ENCODE peak calls at places on chromosomes 1 and 21, in six cellular contexts. A, O, M, H, X and S are unnamed samples.
A peak's percentile ranks its signal among the peaks of the same experiment; 100 is the strongest.

GRCh38 chr1:27569088-27569459 is 34.9 kb downstream of the AHDC1 start:
- DNase-seq in A (no peak), O (no peak), M (no peak), H (no peak), X (no peak), S (no peak)

GRCh38 chr1:224377676-224378006 is 21.0 kb downstream of the CNIH4 start:
- DNase-seq in A (peak; percentile 87), O (no peak), M (no peak), H (peak; percentile 71), X (no peak), S (no peak)

GRCh38 chr1:87951852-87952251 is 623.2 kb downstream of the LMO4 start:
- DNase-seq in A (no peak), O (no peak), M (no peak), H (peak; percentile 50), X (no peak), S (no peak)

GRCh38 chr1:172566196-172566997 is 33.4 kb downstream of the SUCO start:
- DNase-seq in A (no peak), O (no peak), M (no peak), H (no peak), X (no peak), S (no peak)

GRCh38 chr1:84152649-84153056 is 8.6 kb downstream of the PRKACB start:
- DNase-seq in A (peak; percentile 69), O (no peak), M (no peak), H (peak; percentile 37), X (no peak), S (no peak)

GRCh38 chr1:216222302-216222701 is 200.9 kb downstream of the USH2A start:
- DNase-seq in A (no peak), O (no peak), M (no peak), H (no peak), X (no peak), S (no peak)

GRCh38 chr1:87473203-87473661 is 144.6 kb downstream of the LMO4 start:
- DNase-seq in A (no peak), O (no peak), M (no peak), H (peak; percentile 37), X (no peak), S (no peak)

GRCh38 chr1:87644500-87645245 is 316.0 kb downstream of the LMO4 start:
- DNase-seq in A (no peak), O (no peak), M (no peak), H (peak; percentile 87), X (no peak), S (no peak)

GRCh38 chr1:228259951-228260350 is 52.1 kb downstream of the OBSCN start:
- DNase-seq in A (no peak), O (no peak), M (no peak), H (no peak), X (no peak), S (no peak)

GRCh38 chr1:110319332-110320167 is 19.6 kb upstream of the RBM15 start:
- DNase-seq in A (no peak), O (no peak), M (no peak), H (no peak), X (no peak), S (no peak)

GRCh38 chr1:75124510-75124909 is 9.7 kb upstream of the LHX8 start:
- DNase-seq in A (no peak), O (no peak), M (no peak), H (no peak), X (no peak), S (no peak)

GRCh38 chr1:56416385-56416972 is 162.9 kb downstream of the PLPP3 start:
- DNase-seq in A (peak; percentile 34), O (no peak), M (no peak), H (no peak), X (no peak), S (no peak)

GRCh38 chr21:39281207-39281606 is 32.2 kb downstream of the BRWD1 start:
- DNase-seq in A (no peak), O (no peak), M (no peak), H (no peak), X (no peak), S (no peak)

GRCh38 chr1:32701951-32702598 is 495 bp downstream of the SYNC start:
- DNase-seq in A (peak; percentile 24), O (no peak), M (peak; percentile 67), H (peak; percentile 50), X (peak; percentile 76), S (no peak)

GRCh38 chr1:160708821-160709220 is 2.8 kb downstream of the CD48 start:
- DNase-seq in A (no peak), O (no peak), M (no peak), H (no peak), X (no peak), S (no peak)

GRCh38 chr1:27590917-27591508 is 12.9 kb downstream of the AHDC1 start:
- DNase-seq in A (no peak), O (no peak), M (no peak), H (no peak), X (no peak), S (no peak)

GRCh38 chr1:176903474-176903873 is 261.0 kb downstream of the ASTN1 start:
- DNase-seq in A (peak; percentile 25), O (no peak), M (no peak), H (peak; percentile 77), X (no peak), S (no peak)

GRCh38 chr21:45747802-45748445 is 104.4 kb downstream of the PCBP3 start:
- DNase-seq in A (no peak), O (no peak), M (no peak), H (peak; percentile 50), X (no peak), S (no peak)

GRCh38 chr1:173868266-173869107 is at the start of gene ZBTB37:
- DNase-seq in A (peak; percentile 35), O (peak; percentile 81), M (peak; percentile 96), H (peak; percentile 68), X (peak; percentile 98), S (peak; percentile 73)

GRCh38 chr1:147811273-147811672 is 50.9 kb upstream of the GJA5 start:
- DNase-seq in A (no peak), O (no peak), M (no peak), H (no peak), X (no peak), S (no peak)

GRCh38 chr1:24786191-24786590 is 40.9 kb downstream of the CLIC4 start:
- DNase-seq in A (peak; percentile 62), O (no peak), M (no peak), H (peak; percentile 55), X (no peak), S (no peak)

GRCh38 chr21:45328198-45329087 is 40.7 kb upstream of the POFUT2 start:
- DNase-seq in A (no peak), O (no peak), M (peak; percentile 66), H (no peak), X (peak; percentile 67), S (no peak)

GRCh38 chr1:165928075-165928731 is 100.8 kb downstream of the UCK2 start:
- DNase-seq in A (peak; percentile 64), O (no peak), M (no peak), H (peak; percentile 40), X (no peak), S (no peak)

GRCh38 chr1:228448372-228448771 is 31.7 kb upstream of the TRIM17 start:
- DNase-seq in A (no peak), O (no peak), M (no peak), H (no peak), X (no peak), S (no peak)

GRCh38 chr1:50929376-50929958 is 30.6 kb downstream of the FAF1 start:
- DNase-seq in A (peak; percentile 74), O (no peak), M (no peak), H (peak; percentile 39), X (no peak), S (no peak)

GRCh38 chr1:229440821-229441537 is 7.1 kb upstream of the ACTA1 start:
- DNase-seq in A (peak; percentile 75), O (no peak), M (no peak), H (peak; percentile 87), X (no peak), S (no peak)

GRCh38 chr1:112872551-112872962 is 83.4 kb downstream of the SLC16A1 start:
- DNase-seq in A (no peak), O (no peak), M (no peak), H (peak; percentile 65), X (no peak), S (no peak)

GRCh38 chr1:116373451-116374339 is 651 bp downstream of the ATP1A1 start:
- DNase-seq in A (peak; percentile 46), O (no peak), M (peak; percentile 87), H (peak; percentile 49), X (peak; percentile 89), S (no peak)

GRCh38 chr1:37605061-37605650 is 9.4 kb upstream of the GNL2 start:
- DNase-seq in A (no peak), O (no peak), M (no peak), H (no peak), X (no peak), S (no peak)

GRCh38 chr1:43653893-43654292 is 3.9 kb downstream of the KDM4A start:
- DNase-seq in A (peak; percentile 73), O (no peak), M (no peak), H (no peak), X (no peak), S (no peak)

GRCh38 chr1:182771187-182771984 is 18.2 kb upstream of the NPL start:
- DNase-seq in A (no peak), O (no peak), M (no peak), H (no peak), X (no peak), S (no peak)
- TF ChIP-seq CTCF in A (peak; percentile 40), O (no peak), M (no peak), H (peak; percentile 24), X (no peak), S (no peak)

GRCh38 chr1:101520302-101520701 is 283.5 kb downstream of the S1PR1 start:
- DNase-seq in A (peak; percentile 67), O (peak; percentile 15), M (no peak), H (peak; percentile 18), X (no peak), S (peak; percentile 11)
- TF ChIP-seq CTCF in A (peak; percentile 86), O (peak; percentile 67), M (peak; percentile 68), H (peak; percentile 84), X (peak; percentile 64), S (peak; percentile 92)

GRCh38 chr1:93701619-93702018 is 20.0 kb upstream of the BCAR3 start:
- DNase-seq in A (peak; percentile 94), O (peak; percentile 31), M (no peak), H (peak; percentile 100), X (peak; percentile 55), S (no peak)

GRCh38 chr1:93702102-93702827 is 20.6 kb upstream of the BCAR3 start:
- DNase-seq in A (no peak), O (no peak), M (no peak), H (peak; percentile 33), X (peak; percentile 39), S (no peak)

GRCh38 chr1:93704063-93704462 is 22.4 kb upstream of the BCAR3 start:
- DNase-seq in A (no peak), O (no peak), M (peak; percentile 65), H (no peak), X (peak; percentile 69), S (no peak)

GRCh38 chr1:93703649-93704048 is 22.0 kb upstream of the BCAR3 start:
- DNase-seq in A (no peak), O (no peak), M (no peak), H (no peak), X (peak; percentile 6), S (no peak)

DNA sequence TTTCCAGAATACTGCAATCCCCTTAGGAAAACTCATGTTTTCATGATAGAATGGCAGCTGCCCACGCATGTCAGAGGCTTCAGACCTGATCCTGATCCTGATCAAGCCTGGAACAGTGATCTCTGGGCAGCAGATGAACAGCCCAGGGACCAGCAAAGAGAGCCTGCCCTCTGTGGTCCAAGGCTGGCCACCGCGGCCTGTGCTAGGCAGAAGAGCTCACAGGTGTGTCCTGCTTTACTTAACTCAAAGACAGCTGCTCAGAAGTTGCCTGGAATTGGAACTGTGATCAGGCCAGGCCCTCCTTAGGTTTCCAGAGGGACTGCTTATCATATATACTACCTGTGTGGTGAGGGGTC is 21.2 kb upstream of the BCAR3 start:
- DNase-seq in A (no peak), O (no peak), M (no peak), H (no peak), X (no peak), S (no peak)
- TF ChIP-seq CTCF in A (no peak), O (peak; percentile 26), M (no peak), H (peak; percentile 39), X (no peak), S (no peak)

GRCh38 chr1:22531251-22531650 is 32.0 kb upstream of the EPHA8 start:
- DNase-seq in A (no peak), O (no peak), M (no peak), H (no peak), X (no peak), S (no peak)
- TF ChIP-seq CTCF in A (no peak), O (no peak), M (no peak), H (no peak), X (no peak), S (no peak)